ENCODE peak calls at places on chromosomes 1 and 21, in four cellular contexts. A is fibroblast of the aortic adventitia, P is prostate gland, O is bronchial epithelial cell. W is an unnamed sample.

GRCh38 chr21:37829447-37829846 is 86.8 kb downstream of the KCNJ6 start:
- DNase-seq in A (peak), O (peak), P (no peak), W (peak)

GRCh38 chr1:41330588-41331545 is 30.4 kb upstream of the FOXO6 start:
- DNase-seq in A (no peak), O (no peak), P (no peak), W (no peak)

GRCh38 chr1:203178083-203178482 is 2.5 kb upstream of the MYBPH start:
- DNase-seq in A (peak), P (no peak), O (no peak), W (no peak)

GRCh38 chr1:53683986-53684740 is 54.8 kb downstream of the GLIS1 start:
- DNase-seq in O (no peak), A (no peak), P (no peak), W (no peak)

GRCh38 chr1:20640183-20640597 is 6.9 kb downstream of the PINK1 start:
- DNase-seq in A (peak), O (peak), P (peak), W (peak)

GRCh38 chr1:200075938-200076546 is 48.5 kb downstream of the NR5A2 start:
- DNase-seq in O (peak), A (peak), P (peak), W (peak)

GRCh38 chr1:210250665-210250997 is 18.0 kb downstream of the SERTAD4 start:
- DNase-seq in P (peak), A (no peak), O (no peak), W (peak)

GRCh38 chr1:206714331-206715058 is 29.8 kb downstream of the MAPKAPK2 start:
- DNase-seq in P (peak), A (peak), O (peak), W (peak)

GRCh38 chr1:35560256-35561225 is 2.9 kb downstream of the NCDN start:
- DNase-seq in P (peak), O (no peak), A (no peak), W (no peak)

GRCh38 chr1:148383966-148384365 is 99.1 kb downstream of the PPIAL4G start:
- DNase-seq in P (no peak), A (no peak), O (peak), W (no peak)
- TF ChIP-seq CTCF in P (no peak), A (no peak), O (peak), W (no peak)

GRCh38 chr1:163069142-163069541 is at the start of gene RGS4:
- DNase-seq in P (peak), A (peak), O (peak), W (peak)
- TF ChIP-seq CTCF in P (peak), A (peak), O (peak), W (peak)

DNA sequence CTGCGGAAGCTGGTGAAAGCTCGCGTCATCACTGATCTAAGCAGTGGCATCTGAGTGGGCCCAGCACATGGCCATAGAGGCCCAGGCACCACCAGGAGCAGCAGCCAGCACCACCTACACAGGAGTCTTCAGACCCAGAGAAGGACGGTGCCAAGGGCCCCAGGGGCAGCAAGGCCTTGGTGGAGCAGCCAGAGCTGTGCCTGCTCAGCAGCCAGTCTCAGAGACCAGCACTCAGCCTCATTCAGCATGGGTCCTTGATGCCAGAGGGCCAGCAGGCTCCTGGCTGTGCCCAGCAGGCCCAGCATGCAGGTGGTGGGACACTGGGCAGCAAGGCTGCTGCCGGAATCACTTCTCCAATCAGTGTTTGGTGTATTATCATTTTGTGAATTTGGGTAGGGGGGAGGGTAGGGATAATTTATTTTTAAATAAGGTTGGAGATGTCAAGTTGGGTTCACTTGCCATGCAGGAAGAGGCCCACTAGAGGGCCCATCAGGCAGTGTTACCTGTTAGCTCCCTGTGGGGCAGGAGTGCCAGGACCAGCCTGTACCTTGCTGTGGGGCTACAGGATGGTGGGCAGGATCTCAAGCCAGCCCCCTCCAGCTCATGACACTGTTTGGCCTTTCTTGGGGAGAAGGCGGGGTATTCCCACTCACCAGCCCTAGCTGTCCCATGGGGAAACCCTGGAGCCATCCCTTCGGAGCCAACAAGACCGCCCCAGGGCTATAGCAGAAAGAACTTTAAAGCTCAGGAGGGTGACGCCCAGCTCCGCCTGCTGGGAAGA is 3.2 kb upstream of the ARTN start:
- DNase-seq in P (no peak), O (no peak), A (no peak), W (peak)
- TF ChIP-seq CTCF in P (peak), O (peak), A (peak), W (peak)

GRCh38 chr1:225413708-225414375 is 14.0 kb downstream of the LBR start:
- DNase-seq in O (no peak), A (no peak), P (no peak), W (no peak)
- TF ChIP-seq CTCF in O (no peak), A (no peak), P (no peak), W (no peak)

GRCh38 chr1:29698033-29698432 is 461.7 kb downstream of the PTPRU start:
- DNase-seq in A (peak), O (peak), P (no peak), W (peak)
- TF ChIP-seq CTCF in A (peak), O (peak), P (no peak), W (peak)

DNA sequence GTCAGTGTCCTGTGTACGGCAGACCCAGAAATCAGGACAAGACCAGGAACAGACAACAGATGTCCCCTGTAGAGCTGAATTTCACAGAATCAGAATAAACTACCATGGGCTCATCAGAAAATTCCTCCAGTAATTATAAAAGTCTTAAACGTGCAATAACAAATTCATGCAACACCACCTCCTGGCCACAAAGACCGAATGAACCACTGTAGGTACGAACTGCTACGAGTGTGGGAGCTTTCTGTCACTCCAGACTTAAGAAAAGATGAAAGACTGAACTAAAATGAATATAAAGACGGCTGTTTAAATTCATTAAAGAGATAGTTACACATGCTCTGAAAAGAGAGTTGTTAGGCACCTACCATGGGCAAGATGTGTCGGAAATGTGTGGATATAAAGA is 333.5 kb downstream of the RRAGC start:
- DNase-seq in O (no peak), A (no peak), P (no peak), W (no peak)
- TF ChIP-seq CTCF in O (no peak), A (no peak), P (no peak), W (no peak)

GRCh38 chr1:55483523-55483922 is 268.4 kb upstream of the USP24 start:
- DNase-seq in P (no peak), O (no peak), A (no peak), W (no peak)
- TF ChIP-seq CTCF in P (no peak), O (no peak), A (peak), W (no peak)

GRCh38 chr1:230568008-230568407 is 74.3 kb upstream of the COG2 start:
- DNase-seq in O (peak), P (no peak), A (peak), W (peak)
- TF ChIP-seq CTCF in O (peak), P (no peak), A (peak), W (peak)

GRCh38 chr1:99968214-99968613 is 1.6 kb upstream of the SLC35A3 start:
- DNase-seq in A (no peak), P (no peak), O (no peak), W (no peak)

GRCh38 chr1:99965646-99966375 is 4.0 kb upstream of the SLC35A3 start:
- DNase-seq in P (peak), O (peak), A (no peak), W (no peak)

GRCh38 chr1:99970713-99971255 is 988 bp downstream of the SLC35A3 start:
- DNase-seq in P (no peak), A (peak), O (peak), W (no peak)

GRCh38 chr1:99969260-99969728 is 502 bp upstream of the SLC35A3 start:
- DNase-seq in O (peak), A (peak), P (peak), W (no peak)

DNA sequence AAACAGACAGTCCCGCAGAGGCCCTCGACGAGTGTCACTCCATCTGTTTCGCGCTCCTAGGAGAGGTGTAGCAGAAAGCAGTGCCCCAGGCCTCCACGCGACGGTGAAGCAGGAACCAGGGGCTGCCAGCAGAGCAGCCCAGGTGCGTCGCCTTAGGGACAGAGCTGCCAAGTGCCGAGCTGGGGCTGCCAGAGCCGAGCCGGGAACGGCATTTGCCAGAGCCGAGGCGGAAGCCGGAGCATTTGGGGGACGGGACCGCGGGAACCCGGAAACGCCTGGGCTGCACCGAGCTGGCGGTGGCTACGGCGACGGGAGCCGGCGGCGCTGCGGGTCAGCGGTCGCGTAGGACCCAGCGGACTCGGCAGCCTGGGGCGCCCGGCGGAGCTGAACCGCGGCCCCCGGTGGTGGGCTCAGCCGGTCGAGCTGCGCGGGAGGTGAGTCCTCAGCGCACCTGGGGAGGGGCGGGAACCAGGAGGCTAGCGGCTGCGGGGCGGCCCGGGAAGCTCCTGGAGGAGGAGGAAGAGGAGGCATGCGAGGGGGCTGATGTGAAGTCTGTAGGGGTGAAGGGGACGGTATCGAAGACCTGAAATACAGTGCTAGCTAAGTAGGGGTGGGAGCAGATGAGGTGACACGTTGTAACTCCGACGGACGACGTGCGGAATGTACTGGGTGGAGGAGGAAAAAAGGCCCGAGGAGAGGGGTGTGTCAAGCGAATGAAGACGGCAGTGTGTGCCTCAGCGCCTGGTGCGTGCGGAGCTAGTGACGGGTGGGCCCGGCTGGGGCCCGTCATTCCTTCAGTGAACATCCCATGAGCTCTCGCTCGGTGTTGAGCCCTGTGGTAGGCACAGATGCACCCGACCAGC is at the start of gene SLC35A3:
- DNase-seq in O (peak), A (peak), P (peak), W (peak)
- TF ChIP-seq CTCF in O (no peak), A (no peak), P (no peak), W (no peak)

GRCh38 chr1:19110266-19110927 is 99.7 kb downstream of the UBR4 start:
- DNase-seq in O (no peak), P (no peak), A (no peak), W (no peak)

GRCh38 chr1:19109545-19109944 is 100.5 kb downstream of the UBR4 start:
- DNase-seq in O (no peak), P (no peak), A (no peak), W (no peak)

GRCh38 chr1:19115082-19115808 is 94.8 kb downstream of the UBR4 start:
- DNase-seq in A (no peak), O (no peak), P (no peak), W (no peak)

DNA sequence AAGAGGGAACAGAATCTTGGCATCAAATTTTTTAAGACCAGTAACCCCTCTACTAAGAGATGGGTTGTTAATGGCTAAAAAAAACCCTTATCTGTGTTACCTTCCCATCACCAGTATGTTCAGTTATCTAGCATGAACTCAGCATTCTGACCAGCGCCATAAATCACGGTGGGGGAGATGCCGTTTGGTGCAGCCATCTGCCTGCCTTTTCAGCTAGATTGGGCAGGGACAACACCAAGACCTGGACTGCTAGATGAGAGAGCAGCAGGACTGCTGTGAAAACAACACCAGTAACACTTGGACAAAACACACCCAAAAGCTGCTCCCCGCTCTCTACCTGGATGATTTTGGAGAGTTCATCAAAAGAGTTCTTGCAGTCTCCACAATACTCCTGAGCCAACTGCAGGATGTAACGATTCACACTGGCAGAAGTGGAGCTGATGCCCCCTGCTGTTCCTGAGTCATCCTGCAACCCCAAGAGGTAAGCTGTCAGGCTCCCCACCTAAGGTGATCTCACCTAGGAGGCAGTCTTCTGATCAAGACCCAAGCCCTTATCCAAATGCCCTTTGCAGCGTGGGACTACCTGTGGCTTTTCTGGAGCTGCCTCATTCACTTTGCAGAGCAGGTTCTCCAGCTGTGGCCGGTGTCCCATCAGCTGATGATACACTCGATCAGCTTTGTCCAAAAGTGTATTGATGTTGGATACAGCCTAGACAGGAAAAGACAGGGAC is 96.5 kb downstream of the UBR4 start:
- DNase-seq in P (no peak), A (peak), O (peak), W (peak)
- TF ChIP-seq CTCF in P (peak), A (peak), O (peak), W (peak)

W was measured in Calu3.